ENCODE peak calls at places on chromosome 18, in nine cellular contexts. One of them, this sample, is unnamed.

GRCh38 chr18:77366725-77367641 is 117.3 kb downstream of the GALR1 start:
- DNase-seq in NCI-H774: peak
- DNase-seq in esophagus squamous epithelium: no peak
- DNase-seq in choroid plexus epithelial cell: peak
- DNase-seq in Daoy: peak
- DNase-seq in EL: no peak
- DNase-seq in right cardiac atrium: no peak
- DNase-seq in stimulated activated CD4-positive, alpha-beta T cell treated with anti-CD3 and anti-CD28 coated beads, Interleukin-2, amount 100 ng/mL, for 4 hours: no peak
- DNase-seq in fibroblast of mammary gland: peak
- DNase-seq in this sample: no peak

GRCh38 chr18:489244-490023 is 11.1 kb downstream of the COLEC12 start:
- DNase-seq in choroid plexus epithelial cell: peak
- DNase-seq in NCI-H774: no peak
- DNase-seq in fibroblast of mammary gland: peak
- DNase-seq in EL: peak
- DNase-seq in Daoy: peak
- DNase-seq in esophagus squamous epithelium: no peak
- DNase-seq in right cardiac atrium: no peak
- DNase-seq in stimulated activated CD4-positive, alpha-beta T cell treated with anti-CD3 and anti-CD28 coated beads, Interleukin-2, amount 100 ng/mL, for 4 hours: no peak
- DNase-seq in this sample: peak

GRCh38 chr18:715626-716025 is 3.2 kb upstream of the ENOSF1 start:
- DNase-seq in fibroblast of mammary gland: peak
- DNase-seq in NCI-H774: no peak
- DNase-seq in EL: peak
- DNase-seq in esophagus squamous epithelium: no peak
- DNase-seq in choroid plexus epithelial cell: peak
- DNase-seq in stimulated activated CD4-positive, alpha-beta T cell treated with anti-CD3 and anti-CD28 coated beads, Interleukin-2, amount 100 ng/mL, for 4 hours: no peak
- DNase-seq in right cardiac atrium: no peak
- DNase-seq in Daoy: peak
- DNase-seq in this sample: peak

GRCh38 chr18:59837586-59837985 is 62.2 kb upstream of the PMAIP1 start:
- DNase-seq in Daoy: peak
- DNase-seq in EL: peak
- DNase-seq in stimulated activated CD4-positive, alpha-beta T cell treated with anti-CD3 and anti-CD28 coated beads, Interleukin-2, amount 100 ng/mL, for 4 hours: peak
- DNase-seq in right cardiac atrium: no peak
- DNase-seq in esophagus squamous epithelium: peak
- DNase-seq in choroid plexus epithelial cell: peak
- DNase-seq in fibroblast of mammary gland: peak
- DNase-seq in NCI-H774: peak
- DNase-seq in this sample: peak

GRCh38 chr18:57837917-57838548 is 34.9 kb upstream of the ATP8B1 start:
- DNase-seq in EL: no peak
- DNase-seq in right cardiac atrium: no peak
- DNase-seq in stimulated activated CD4-positive, alpha-beta T cell treated with anti-CD3 and anti-CD28 coated beads, Interleukin-2, amount 100 ng/mL, for 4 hours: no peak
- DNase-seq in esophagus squamous epithelium: no peak
- DNase-seq in Daoy: no peak
- DNase-seq in NCI-H774: no peak
- DNase-seq in fibroblast of mammary gland: no peak
- DNase-seq in choroid plexus epithelial cell: peak
- DNase-seq in this sample: no peak

GRCh38 chr18:3907955-3908354 is 458.0 kb downstream of the TGIF1 start:
- DNase-seq in fibroblast of mammary gland: no peak
- DNase-seq in esophagus squamous epithelium: no peak
- DNase-seq in choroid plexus epithelial cell: no peak
- DNase-seq in NCI-H774: no peak
- DNase-seq in Daoy: no peak
- DNase-seq in EL: no peak
- DNase-seq in stimulated activated CD4-positive, alpha-beta T cell treated with anti-CD3 and anti-CD28 coated beads, Interleukin-2, amount 100 ng/mL, for 4 hours: no peak
- DNase-seq in right cardiac atrium: no peak
- DNase-seq in this sample: no peak

GRCh38 chr18:48829443-48830149 is 121.2 kb downstream of the SMAD7 start:
- DNase-seq in NCI-H774: no peak
- DNase-seq in EL: no peak
- DNase-seq in fibroblast of mammary gland: no peak
- DNase-seq in choroid plexus epithelial cell: no peak
- DNase-seq in stimulated activated CD4-positive, alpha-beta T cell treated with anti-CD3 and anti-CD28 coated beads, Interleukin-2, amount 100 ng/mL, for 4 hours: no peak
- DNase-seq in esophagus squamous epithelium: no peak
- DNase-seq in Daoy: no peak
- DNase-seq in right cardiac atrium: peak
- DNase-seq in this sample: no peak

GRCh38 chr18:37913051-37913450 is 347.5 kb upstream of the CELF4 start:
- DNase-seq in right cardiac atrium: no peak
- DNase-seq in stimulated activated CD4-positive, alpha-beta T cell treated with anti-CD3 and anti-CD28 coated beads, Interleukin-2, amount 100 ng/mL, for 4 hours: no peak
- DNase-seq in EL: no peak
- DNase-seq in choroid plexus epithelial cell: no peak
- DNase-seq in fibroblast of mammary gland: no peak
- DNase-seq in Daoy: no peak
- DNase-seq in NCI-H774: no peak
- DNase-seq in esophagus squamous epithelium: no peak
- DNase-seq in this sample: no peak

GRCh38 chr18:11051462-11051861 is 97.9 kb downstream of the PIEZO2 start:
- DNase-seq in right cardiac atrium: no peak
- DNase-seq in Daoy: no peak
- DNase-seq in NCI-H774: no peak
- DNase-seq in choroid plexus epithelial cell: no peak
- DNase-seq in fibroblast of mammary gland: no peak
- DNase-seq in esophagus squamous epithelium: no peak
- DNase-seq in EL: no peak
- DNase-seq in stimulated activated CD4-positive, alpha-beta T cell treated with anti-CD3 and anti-CD28 coated beads, Interleukin-2, amount 100 ng/mL, for 4 hours: no peak
- DNase-seq in this sample: no peak

GRCh38 chr18:59708988-59709387 is 11.8 kb upstream of the CCBE1 start:
- DNase-seq in esophagus squamous epithelium: no peak
- DNase-seq in fibroblast of mammary gland: no peak
- DNase-seq in choroid plexus epithelial cell: no peak
- DNase-seq in right cardiac atrium: no peak
- DNase-seq in NCI-H774: no peak
- DNase-seq in EL: no peak
- DNase-seq in stimulated activated CD4-positive, alpha-beta T cell treated with anti-CD3 and anti-CD28 coated beads, Interleukin-2, amount 100 ng/mL, for 4 hours: no peak
- DNase-seq in Daoy: no peak
- DNase-seq in this sample: no peak

GRCh38 chr18:12911025-12911927 is 27.2 kb upstream of the PTPN2 start:
- DNase-seq in choroid plexus epithelial cell: peak
- DNase-seq in Daoy: no peak
- DNase-seq in EL: no peak
- DNase-seq in esophagus squamous epithelium: no peak
- DNase-seq in stimulated activated CD4-positive, alpha-beta T cell treated with anti-CD3 and anti-CD28 coated beads, Interleukin-2, amount 100 ng/mL, for 4 hours: peak
- DNase-seq in fibroblast of mammary gland: peak
- DNase-seq in NCI-H774: no peak
- DNase-seq in right cardiac atrium: peak
- DNase-seq in this sample: no peak

GRCh38 chr18:74493689-74494088 is 2.5 kb upstream of the CNDP2 start:
- DNase-seq in fibroblast of mammary gland: peak
- DNase-seq in right cardiac atrium: peak
- DNase-seq in EL: peak
- DNase-seq in stimulated activated CD4-positive, alpha-beta T cell treated with anti-CD3 and anti-CD28 coated beads, Interleukin-2, amount 100 ng/mL, for 4 hours: peak
- DNase-seq in Daoy: peak
- DNase-seq in NCI-H774: peak
- DNase-seq in choroid plexus epithelial cell: peak
- DNase-seq in esophagus squamous epithelium: no peak
- DNase-seq in this sample: peak

GRCh38 chr18:31274915-31275314 is 43.0 kb upstream of the DSG1 start:
- DNase-seq in NCI-H774: peak
- DNase-seq in right cardiac atrium: peak
- DNase-seq in EL: no peak
- DNase-seq in Daoy: peak
- DNase-seq in choroid plexus epithelial cell: peak
- DNase-seq in stimulated activated CD4-positive, alpha-beta T cell treated with anti-CD3 and anti-CD28 coated beads, Interleukin-2, amount 100 ng/mL, for 4 hours: no peak
- DNase-seq in esophagus squamous epithelium: no peak
- DNase-seq in fibroblast of mammary gland: peak
- DNase-seq in this sample: no peak

GRCh38 chr18:48862116-48862515 is 88.6 kb downstream of the SMAD7 start:
- DNase-seq in right cardiac atrium: peak
- DNase-seq in choroid plexus epithelial cell: peak
- DNase-seq in fibroblast of mammary gland: no peak
- DNase-seq in stimulated activated CD4-positive, alpha-beta T cell treated with anti-CD3 and anti-CD28 coated beads, Interleukin-2, amount 100 ng/mL, for 4 hours: no peak
- DNase-seq in esophagus squamous epithelium: no peak
- DNase-seq in Daoy: no peak
- DNase-seq in NCI-H774: no peak
- DNase-seq in EL: no peak
- DNase-seq in this sample: no peak

GRCh38 chr18:2654105-2654827 is 1.3 kb upstream of the SMCHD1 start:
- DNase-seq in EL: no peak
- DNase-seq in Daoy: no peak
- DNase-seq in fibroblast of mammary gland: no peak
- DNase-seq in right cardiac atrium: no peak
- DNase-seq in choroid plexus epithelial cell: peak
- DNase-seq in stimulated activated CD4-positive, alpha-beta T cell treated with anti-CD3 and anti-CD28 coated beads, Interleukin-2, amount 100 ng/mL, for 4 hours: no peak
- DNase-seq in esophagus squamous epithelium: no peak
- DNase-seq in NCI-H774: no peak
- DNase-seq in this sample: no peak

GRCh38 chr18:44848931-44849330 is 168.2 kb downstream of the SETBP1 start:
- DNase-seq in EL: no peak
- DNase-seq in fibroblast of mammary gland: no peak
- DNase-seq in choroid plexus epithelial cell: peak
- DNase-seq in Daoy: no peak
- DNase-seq in esophagus squamous epithelium: no peak
- DNase-seq in stimulated activated CD4-positive, alpha-beta T cell treated with anti-CD3 and anti-CD28 coated beads, Interleukin-2, amount 100 ng/mL, for 4 hours: no peak
- DNase-seq in NCI-H774: peak
- DNase-seq in right cardiac atrium: no peak
- DNase-seq in this sample: no peak

GRCh38 chr18:58581265-58581664 is 47.6 kb downstream of the ALPK2 start:
- DNase-seq in Daoy: peak
- DNase-seq in EL: peak
- DNase-seq in esophagus squamous epithelium: no peak
- DNase-seq in stimulated activated CD4-positive, alpha-beta T cell treated with anti-CD3 and anti-CD28 coated beads, Interleukin-2, amount 100 ng/mL, for 4 hours: no peak
- DNase-seq in right cardiac atrium: no peak
- DNase-seq in choroid plexus epithelial cell: peak
- DNase-seq in NCI-H774: no peak
- DNase-seq in fibroblast of mammary gland: peak
- DNase-seq in this sample: peak

GRCh38 chr18:48889115-48889941 is 61.4 kb downstream of the SMAD7 start:
- DNase-seq in right cardiac atrium: peak
- DNase-seq in EL: no peak
- DNase-seq in fibroblast of mammary gland: no peak
- DNase-seq in esophagus squamous epithelium: no peak
- DNase-seq in choroid plexus epithelial cell: peak
- DNase-seq in NCI-H774: no peak
- DNase-seq in Daoy: no peak
- DNase-seq in stimulated activated CD4-positive, alpha-beta T cell treated with anti-CD3 and anti-CD28 coated beads, Interleukin-2, amount 100 ng/mL, for 4 hours: no peak
- DNase-seq in this sample: peak

GRCh38 chr18:78603102-78603501 is 376.5 kb upstream of the SALL3 start:
- DNase-seq in choroid plexus epithelial cell: no peak
- DNase-seq in stimulated activated CD4-positive, alpha-beta T cell treated with anti-CD3 and anti-CD28 coated beads, Interleukin-2, amount 100 ng/mL, for 4 hours: no peak
- DNase-seq in NCI-H774: no peak
- DNase-seq in fibroblast of mammary gland: no peak
- DNase-seq in right cardiac atrium: no peak
- DNase-seq in Daoy: no peak
- DNase-seq in EL: no peak
- DNase-seq in esophagus squamous epithelium: no peak
- DNase-seq in this sample: no peak

GRCh38 chr18:7663305-7664023 is 96.3 kb downstream of the PTPRM start:
- DNase-seq in choroid plexus epithelial cell: no peak
- DNase-seq in esophagus squamous epithelium: no peak
- DNase-seq in Daoy: no peak
- DNase-seq in fibroblast of mammary gland: no peak
- DNase-seq in stimulated activated CD4-positive, alpha-beta T cell treated with anti-CD3 and anti-CD28 coated beads, Interleukin-2, amount 100 ng/mL, for 4 hours: no peak
- DNase-seq in right cardiac atrium: no peak
- DNase-seq in EL: no peak
- DNase-seq in NCI-H774: no peak
- DNase-seq in this sample: no peak

This sample was measured in fibroblast of the aortic adventitia.